ENCODE peak calls at places on chromosomes 12 and 14, in five cellular contexts. V is PC-9, U is stomach, R is fibroblast of lung, F is thoracic aorta. D is an unnamed sample.

GRCh38 chr12:122865268-122866231 is 30.3 kb downstream of the HIP1R start:
- DNase-seq in V (no peak), U (peak; percentile 83), R (no peak), F (no peak), D (peak; percentile 63)

GRCh38 chr12:6271281-6271680 is 39.2 kb upstream of the PLEKHG6 start:
- DNase-seq in V (no peak), U (no peak), R (no peak), F (no peak), D (peak; percentile 10)

GRCh38 chr14:31024577-31025334 is 693 bp upstream of the AP4S1 start:
- DNase-seq in V (no peak), U (no peak), R (peak; percentile 34), F (no peak), D (no peak)

GRCh38 chr14:84403585-84403984 is 1126.4 kb upstream of the FLRT2 start:
- DNase-seq in V (peak; percentile 25), U (peak; percentile 35), R (no peak), F (no peak), D (no peak)

GRCh38 chr12:106227641-106228319 is 20.0 kb downstream of the CKAP4 start:
- DNase-seq in V (no peak), U (peak; percentile 59), R (peak; percentile 28), F (no peak), D (peak; percentile 88)

GRCh38 chr12:6074979-6075585 is 49.4 kb downstream of the VWF start:
- DNase-seq in V (no peak), U (peak; percentile 33), R (no peak), F (no peak), D (peak; percentile 69)

GRCh38 chr14:65910108-65910507 is 497.6 kb downstream of the FUT8 start:
- DNase-seq in V (no peak), U (no peak), R (peak; percentile 0), F (no peak), D (no peak)

GRCh38 chr14:46048127-46048526 is 603.5 kb downstream of the RPL10L start:
- DNase-seq in V (peak; percentile 39), U (peak; percentile 27), R (peak; percentile 17), F (no peak), D (no peak)

GRCh38 chr12:106999444-106999843 is 12.5 kb upstream of the MTERF2 start:
- DNase-seq in V (no peak), U (no peak), R (no peak), F (no peak), D (no peak)

GRCh38 chr12:132471011-132471857 is 18.7 kb upstream of the FBRSL1 start:
- DNase-seq in V (no peak), U (peak; percentile 59), R (no peak), F (no peak), D (no peak)
- H3K4me1 ChIP-seq in V (no peaks in the 10 kb centered on the region), U (no peaks in the 10 kb centered on the region), R (no peaks in the 10 kb centered on the region), F (no peaks in the 10 kb centered on the region), D (no peaks in the 10 kb centered on the region)

DNA sequence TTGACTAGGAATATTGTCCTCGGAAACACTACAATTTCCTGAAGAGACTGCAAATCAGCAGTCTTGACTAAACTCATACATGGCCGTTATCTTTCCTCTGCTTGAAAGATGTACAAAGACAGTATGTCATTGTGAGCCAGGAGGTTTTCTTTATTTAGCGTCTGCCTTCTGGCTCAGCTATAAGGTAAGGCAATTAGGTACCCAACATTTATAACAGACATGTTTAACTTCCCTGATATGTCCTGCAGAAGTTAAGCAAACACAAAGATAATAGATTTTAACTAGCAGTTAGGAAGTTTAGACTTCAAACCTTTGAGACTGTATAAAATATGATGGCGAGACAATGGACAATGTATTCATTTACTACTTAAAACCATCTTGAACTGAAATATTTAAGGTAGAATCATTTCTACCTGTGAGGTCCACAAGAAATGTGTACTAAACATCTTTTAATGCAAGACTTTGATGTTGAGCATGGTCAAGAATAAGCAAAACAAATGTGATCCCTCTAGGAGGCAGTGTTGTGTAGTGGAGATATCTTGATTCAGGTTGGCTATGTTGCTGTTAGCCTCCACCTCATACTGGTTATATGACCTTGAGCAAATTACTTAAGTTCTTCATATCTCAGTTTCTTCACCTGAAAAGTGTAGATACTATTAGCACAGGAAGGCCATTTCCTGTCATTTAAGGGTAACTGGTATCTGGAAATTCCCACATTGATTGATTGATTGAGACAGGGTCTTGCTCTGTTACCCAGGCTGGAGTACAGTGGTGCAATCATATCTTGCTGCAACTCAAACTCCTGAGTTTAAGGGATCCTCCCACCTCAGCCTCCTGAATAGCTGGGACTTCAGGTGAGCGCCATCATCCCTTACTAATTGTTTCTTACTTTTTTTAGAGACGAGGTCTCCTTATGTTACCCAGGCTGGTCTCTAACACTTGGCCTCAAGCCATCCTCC is 96.3 kb upstream of the EEA1 start:
- DNase-seq in V (no peak), U (no peak), R (peak; percentile 84), F (no peak), D (no peak)
- TF ChIP-seq CTCF in V (peak; percentile 53), U (no peak), R (peak; percentile 48), F (peak; percentile 46), D (peak; percentile 49)

GRCh38 chr14:52241102-52241793 is 26.2 kb upstream of the PTGDR start:
- DNase-seq in V (no peak), U (no peak), R (peak; percentile 90), F (no peak), D (no peak)
- H3K4me3 ChIP-seq in V (no peak overlapping the region), U (no peak overlapping the region), R (no peak overlapping the region), F (no peak overlapping the region), D (no peak overlapping the region)

DNA sequence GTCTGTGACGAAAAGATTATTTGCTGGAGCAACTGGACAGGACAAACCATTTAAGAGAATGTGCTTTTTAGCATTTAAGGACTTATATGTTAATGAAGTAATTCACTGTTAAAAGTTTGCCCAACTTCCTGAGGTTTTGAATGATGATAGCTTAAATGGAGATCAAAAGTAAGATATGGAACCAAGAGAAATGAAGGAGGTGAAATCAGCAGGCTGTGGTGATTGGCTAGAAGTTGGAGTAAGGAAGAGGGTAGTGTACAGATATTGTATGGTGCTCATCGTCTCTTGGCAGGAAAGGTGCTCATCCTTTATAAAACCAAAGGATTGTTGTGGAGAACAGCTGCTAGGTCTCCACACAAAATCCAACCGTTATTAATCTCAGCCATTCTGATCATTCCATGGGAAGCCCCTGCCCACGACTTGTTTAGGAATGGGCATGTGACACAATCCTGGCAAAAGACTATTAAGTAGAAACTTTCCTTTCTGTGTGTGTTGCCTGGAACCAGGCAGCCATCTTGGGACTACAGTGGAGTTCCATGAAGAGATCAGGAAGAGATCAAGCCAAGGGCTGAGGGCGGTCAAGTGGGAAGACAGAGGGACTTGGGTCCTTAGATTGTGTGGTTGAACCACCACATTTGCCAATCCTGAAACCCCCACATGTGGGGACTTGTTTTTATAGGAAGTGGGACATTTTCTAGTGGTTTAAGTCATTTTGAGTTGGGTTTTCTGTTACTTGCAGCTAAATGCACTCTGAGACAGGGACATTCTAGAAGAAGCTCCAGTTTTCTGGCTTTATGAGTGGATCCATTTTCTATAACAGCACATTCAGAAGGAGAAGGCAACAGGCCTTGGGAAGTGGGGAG is 56.8 kb upstream of the CHST11 start:
- DNase-seq in V (no peak), U (no peak), R (no peak), F (no peak), D (no peak)
- H3K4me1 ChIP-seq in V (no peaks in the 10 kb centered on the region), U (no peaks in the 10 kb centered on the region), R (no peaks in the 10 kb centered on the region), F (no peaks in the 10 kb centered on the region), D (no peaks in the 10 kb centered on the region)

GRCh38 chr12:28286352-28286751 is 96.1 kb downstream of the CCDC91 start:
- DNase-seq in V (no peak), U (no peak), R (no peak), F (no peak), D (no peak)
- TF ChIP-seq CTCF in V (no peak), U (no peak), R (no peak), F (no peak), D (no peak)

DNA sequence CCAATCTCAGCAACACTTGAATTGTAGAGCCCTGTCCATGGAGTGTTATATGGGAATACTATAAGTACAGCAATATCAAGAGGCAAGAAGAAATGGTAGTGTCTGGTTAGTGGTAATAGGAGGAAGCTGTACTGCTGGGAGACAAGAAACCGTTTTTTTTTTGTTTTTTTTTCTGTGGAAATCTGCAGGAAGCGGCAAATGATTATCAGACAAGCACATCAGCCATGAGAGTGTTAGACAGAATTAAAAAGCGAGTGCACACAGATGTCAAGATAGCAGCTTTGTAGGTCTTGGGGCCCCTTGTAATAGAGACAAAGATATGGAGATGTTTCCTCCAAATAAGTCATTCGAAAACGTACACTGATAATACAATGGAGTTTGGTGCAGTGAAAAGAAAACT is 6.7 kb downstream of the TESPA1 start:
- DNase-seq in V (no peak), U (no peak), R (no peak), F (no peak), D (no peak)
- H3K4me3 ChIP-seq in V (no peak overlapping the region), U (no peak overlapping the region), R (no peak overlapping the region), F (no peak overlapping the region), D (no peak overlapping the region)

GRCh38 chr14:95302667-95303066 is 17.0 kb downstream of the CLMN start:
- DNase-seq in V (no peak), U (no peak), R (no peak), F (no peak), D (no peak)
- H3K4me1 ChIP-seq in V (no peaks in the 10 kb centered on the region), U (peaks cover 16% of the 10 kb centered on the region), R (no peaks in the 10 kb centered on the region), F (no peaks in the 10 kb centered on the region), D (peaks cover 10% of the 10 kb centered on the region)

GRCh38 chr12:46369474-46370379 is 2.8 kb downstream of the SLC38A2 start:
- DNase-seq in V (no peak), U (no peak), R (no peak), F (no peak), D (no peak)

GRCh38 chr12:46371718-46372130 is 849 bp downstream of the SLC38A2 start:
- DNase-seq in V (peak; percentile 43), U (peak; percentile 72), R (peak; percentile 73), F (peak; percentile 25), D (peak; percentile 90)

GRCh38 chr12:46370380-46370734 is 2.2 kb downstream of the SLC38A2 start:
- DNase-seq in V (no peak), U (no peak), R (no peak), F (no peak), D (no peak)

GRCh38 chr12:46372131-46372851 is at the start of gene SLC38A2:
- DNase-seq in V (peak; percentile 94), U (peak; percentile 99), R (peak; percentile 93), F (peak; percentile 88), D (peak; percentile 99)

DNA sequence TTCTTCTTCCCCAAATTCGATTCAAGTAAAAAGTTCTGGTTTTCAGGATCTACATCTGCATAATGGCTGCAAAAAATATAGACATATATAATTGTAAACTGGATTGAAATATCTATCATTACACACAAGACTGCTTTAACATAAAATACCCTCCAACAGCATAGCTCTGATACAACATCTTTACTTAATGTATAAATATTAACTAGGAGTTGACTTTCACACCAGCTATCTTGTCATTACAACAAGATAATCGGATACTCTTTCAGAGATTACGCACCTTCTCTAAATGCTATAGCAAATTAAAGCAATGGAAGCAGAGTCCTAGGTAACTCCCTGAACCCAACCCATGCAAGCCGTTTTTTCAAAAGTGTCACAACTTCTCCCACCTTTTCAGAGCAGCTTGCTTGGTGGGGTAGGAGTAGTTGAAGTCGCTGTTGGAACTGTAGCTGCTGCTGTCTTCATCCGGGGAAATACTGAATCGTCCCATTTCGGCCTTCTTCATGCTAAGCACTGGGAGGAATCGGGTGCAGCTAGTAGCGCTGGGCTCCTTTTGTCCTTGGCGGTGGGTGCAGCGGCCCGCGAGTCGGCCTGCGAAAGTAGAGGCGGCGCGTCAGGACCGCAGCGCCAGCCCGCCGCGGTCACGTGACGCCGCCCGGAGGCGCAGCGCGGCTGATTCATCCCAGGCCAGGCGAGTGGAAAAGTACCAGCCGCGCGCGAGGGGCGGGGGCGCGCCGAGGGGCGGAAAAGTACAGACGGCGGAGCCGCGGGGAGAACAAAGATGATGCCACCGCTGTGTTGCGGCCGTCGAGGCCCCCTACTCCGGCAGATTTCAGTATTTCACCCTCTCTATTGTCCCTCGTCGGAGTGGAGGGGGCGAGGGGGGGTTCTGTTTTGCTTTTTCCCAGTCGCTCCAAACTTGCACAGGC is 1.5 kb downstream of the SLC38A2 start:
- DNase-seq in V (peak; percentile 89), U (peak; percentile 94), R (peak; percentile 85), F (peak; percentile 62), D (peak; percentile 93)
- TF ChIP-seq CTCF in V (no peak), U (no peak), R (no peak), F (no peak), D (peak; percentile 24)